ENCODE peak calls at places on chromosomes 7 and 10, in seven cellular contexts. W, D, T, L, X, S and F are unnamed samples.

GRCh38 chr7:77482015-77482414 is 55.1 kb upstream of the PTPN12 start:
- DNase-seq in L (no peak), W (no peak), S (peak; percentile 80), T (no peak), X (no peak), D (no peak), F (peak; percentile 37)

GRCh38 chr7:99143853-99144672 is at the start of gene SMURF1:
- DNase-seq in X (peak; percentile 78), S (peak; percentile 67), L (no peak), W (peak; percentile 77), D (peak; percentile 78), T (peak; percentile 81), F (peak; percentile 89)

GRCh38 chr7:7639847-7640220 is 718 bp upstream of the UMAD1 start:
- DNase-seq in D (no peak), S (peak; percentile 39), X (no peak), L (no peak), W (no peak), T (no peak), F (no peak)

GRCh38 chr10:48564466-48565150 is 40.3 kb downstream of the ARHGAP22 start:
- DNase-seq in D (no peak), L (no peak), S (no peak), X (no peak), W (no peak), T (no peak), F (no peak)

GRCh38 chr10:103278862-103279298 is 1.9 kb downstream of the INA start:
- DNase-seq in W (peak; percentile 25), X (peak; percentile 91), S (peak; percentile 51), T (peak; percentile 61), L (no peak), D (peak; percentile 57), F (peak; percentile 71)

GRCh38 chr10:11757452-11757819 is 15.3 kb downstream of the ECHDC3 start:
- DNase-seq in X (no peak), W (peak; percentile 64), T (peak; percentile 72), D (peak; percentile 25), L (no peak), S (peak; percentile 44), F (peak; percentile 94)

GRCh38 chr10:84265378-84265777 is 20.5 kb downstream of the RGR start:
- DNase-seq in X (no peak), L (no peak), D (no peak), S (no peak), T (no peak), W (no peak), F (no peak)

GRCh38 chr7:55898287-55898686 is 11.0 kb downstream of the ZNF713 start:
- DNase-seq in W (no peak), S (no peak), L (no peak), T (no peak), D (no peak), X (no peak), F (no peak)

GRCh38 chr10:69757553-69758309 is 44.0 kb upstream of the COL13A1 start:
- DNase-seq in X (no peak), D (peak; percentile 50), T (peak; percentile 86), W (peak; percentile 88), S (no peak), L (no peak), F (peak; percentile 79)

DNA sequence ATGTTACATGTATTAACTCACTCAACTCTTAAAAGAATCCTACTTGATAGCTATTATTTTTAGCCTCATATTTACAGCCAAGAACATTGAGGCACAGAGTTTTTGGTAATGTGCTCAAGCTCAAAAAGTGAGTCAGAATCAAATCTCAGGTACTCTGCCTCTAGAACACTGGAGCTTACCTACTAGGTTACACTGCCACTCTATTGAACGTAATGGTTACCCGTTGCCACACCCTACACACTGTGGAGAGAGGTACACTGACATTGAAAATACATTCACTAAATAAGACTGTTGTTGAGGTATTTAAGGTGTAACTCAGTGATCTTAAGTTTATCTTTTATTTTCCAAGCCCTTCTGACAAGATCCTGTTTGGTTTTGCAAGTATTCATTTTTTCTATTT is 17.9 kb downstream of the SLC26A3 start:
- DNase-seq in S (no peak), W (no peak), L (no peak), X (no peak), T (no peak), D (no peak), F (no peak)
- H3K4me1 ChIP-seq in S (no peaks in the 10 kb centered on the region), W (no peaks in the 10 kb centered on the region), L (no peaks in the 10 kb centered on the region), X (peaks cover 22% of the 10 kb centered on the region), T (no peaks in the 10 kb centered on the region), D (no peaks in the 10 kb centered on the region), F (no peaks in the 10 kb centered on the region)

GRCh38 chr7:137981175-137981574 is 20.7 kb downstream of the CREB3L2 start:
- DNase-seq in D (no peak), W (no peak), L (no peak), S (no peak), T (no peak), X (no peak), F (no peak)
- H3K4me1 ChIP-seq in D (peaks cover 35% of the 10 kb centered on the region), W (no peaks in the 10 kb centered on the region), L (peaks cover 7% of the 10 kb centered on the region), S (peaks cover 16% of the 10 kb centered on the region), T (peaks cover 27% of the 10 kb centered on the region), X (peaks cover 14% of the 10 kb centered on the region), F (peaks cover 14% of the 10 kb centered on the region)

GRCh38 chr7:83456413-83456812 is 192.5 kb downstream of the SEMA3E start:
- DNase-seq in X (no peak), W (no peak), T (no peak), D (no peak), S (no peak), L (no peak), F (no peak)
- H3K4me1 ChIP-seq in X (peaks cover 50% of the 10 kb centered on the region), W (no peaks in the 10 kb centered on the region), T (no peaks in the 10 kb centered on the region), D (no peaks in the 10 kb centered on the region), S (no peaks in the 10 kb centered on the region), L (no peaks in the 10 kb centered on the region), F (peaks cover 7% of the 10 kb centered on the region)

DNA sequence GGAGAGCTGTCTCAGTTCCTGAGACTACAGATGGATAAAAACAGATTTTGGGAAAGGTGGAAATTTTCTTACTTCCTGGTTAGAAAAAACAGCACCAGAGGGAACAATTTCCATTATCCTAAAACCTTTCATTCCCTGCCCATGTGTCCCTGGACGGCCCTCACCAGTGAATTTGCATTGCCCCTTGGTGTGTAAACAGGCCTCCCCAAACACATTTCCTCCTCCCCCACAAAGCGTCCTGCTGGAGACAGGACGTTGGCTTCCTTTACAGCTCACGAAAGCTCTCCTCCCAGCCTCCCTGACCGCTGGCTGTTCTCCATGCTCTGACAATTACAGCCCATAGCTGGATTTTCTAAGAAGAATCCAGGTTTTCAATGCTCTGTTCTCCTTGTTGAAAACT is 724.2 kb upstream of the CELF2 start:
- DNase-seq in L (no peak), D (no peak), T (peak; percentile 42), W (no peak), S (no peak), X (peak; percentile 62), F (peak; percentile 78)
- H3K4me1 ChIP-seq in L (no peaks in the 10 kb centered on the region), D (no peaks in the 10 kb centered on the region), T (no peaks in the 10 kb centered on the region), W (no peaks in the 10 kb centered on the region), S (no peaks in the 10 kb centered on the region), X (peaks cover 31% of the 10 kb centered on the region), F (peaks cover 5% of the 10 kb centered on the region)

GRCh38 chr10:82251222-82251977 is 376.4 kb downstream of the NRG3 start:
- DNase-seq in X (peak; percentile 17), L (no peak), T (no peak), S (no peak), D (no peak), W (no peak), F (no peak)
- H3K4me1 ChIP-seq in X (peaks cover 10% of the 10 kb centered on the region), L (no peaks in the 10 kb centered on the region), T (no peaks in the 10 kb centered on the region), S (no peaks in the 10 kb centered on the region), D (no peaks in the 10 kb centered on the region), W (peaks cover 2% of the 10 kb centered on the region), F (no peaks in the 10 kb centered on the region)

GRCh38 chr10:30818010-30818660 is 188.6 kb upstream of the LYZL2 start:
- DNase-seq in W (peak; percentile 30), T (peak; percentile 87), S (no peak), X (no peak), D (peak; percentile 76), L (no peak), F (peak; percentile 66)

GRCh38 chr10:30813872-30814471 is 184.4 kb upstream of the LYZL2 start:
- DNase-seq in T (no peak), S (no peak), X (no peak), D (no peak), W (no peak), L (no peak), F (no peak)

GRCh38 chr10:30816812-30817193 is 187.2 kb upstream of the LYZL2 start:
- DNase-seq in L (no peak), X (no peak), S (no peak), D (no peak), T (no peak), W (no peak), F (no peak)

GRCh38 chr10:30817541-30817940 is 188.0 kb upstream of the LYZL2 start:
- DNase-seq in W (no peak), D (no peak), S (no peak), L (no peak), X (no peak), T (no peak), F (no peak)

DNA sequence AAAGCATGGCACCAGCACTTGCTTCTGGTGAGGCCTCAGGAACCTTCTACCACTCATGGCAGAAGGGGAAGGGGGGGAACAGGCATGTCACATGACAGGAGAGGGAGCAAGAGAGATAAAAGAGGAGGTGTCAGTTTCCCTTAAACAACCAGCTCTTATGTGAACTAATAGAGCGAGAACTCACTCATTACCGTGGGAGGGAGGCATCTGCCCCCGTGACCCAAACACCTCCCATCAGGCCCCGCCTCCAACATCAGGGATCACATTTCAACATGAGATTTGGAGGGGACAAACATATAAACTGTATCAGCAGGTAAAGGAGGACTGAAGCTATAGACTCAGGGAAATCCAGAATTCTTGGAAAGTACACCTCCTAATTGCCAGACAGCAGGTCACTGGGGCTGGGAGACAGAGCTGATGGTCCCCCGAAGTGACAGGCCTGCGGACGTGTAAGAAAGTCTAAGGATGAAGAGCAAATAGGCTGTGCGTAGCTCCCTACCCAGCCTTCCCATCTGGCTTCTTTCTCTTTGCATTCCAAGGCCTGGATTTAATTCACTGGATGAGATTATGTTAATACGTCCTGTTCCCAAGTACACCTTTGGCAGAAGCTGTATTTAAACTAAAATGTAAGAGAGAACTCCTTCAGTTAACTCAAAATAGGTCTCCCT is 186.7 kb upstream of the LYZL2 start:
- DNase-seq in D (no peak), W (no peak), S (no peak), T (no peak), L (no peak), X (no peak), F (no peak)
- H3K4me1 ChIP-seq in D (peaks cover 27% of the 10 kb centered on the region), W (no peaks in the 10 kb centered on the region), S (no peaks in the 10 kb centered on the region), T (peaks cover 6% of the 10 kb centered on the region), L (no peaks in the 10 kb centered on the region), X (peaks cover 17% of the 10 kb centered on the region), F (peaks cover 47% of the 10 kb centered on the region)

GRCh38 chr10:110762849-110763211 is 108.9 kb upstream of the PDCD4 start:
- DNase-seq in X (no peak), T (peak; percentile 75), L (no peak), W (no peak), S (no peak), D (peak; percentile 48), F (peak; percentile 52)
- H3K4me1 ChIP-seq in X (peaks cover 4% of the 10 kb centered on the region), T (peaks cover 5% of the 10 kb centered on the region), L (no peaks in the 10 kb centered on the region), W (peaks cover 13% of the 10 kb centered on the region), S (no peaks in the 10 kb centered on the region), D (peaks cover 17% of the 10 kb centered on the region), F (peaks cover 34% of the 10 kb centered on the region)

GRCh38 chr10:124015991-124016390 is 77.4 kb downstream of the CHST15 start:
- DNase-seq in W (no peak), X (no peak), T (no peak), L (no peak), D (no peak), S (no peak), F (no peak)
- H3K4me1 ChIP-seq in W (no peaks in the 10 kb centered on the region), X (peaks cover 18% of the 10 kb centered on the region), T (no peaks in the 10 kb centered on the region), L (no peaks in the 10 kb centered on the region), D (no peaks in the 10 kb centered on the region), S (no peaks in the 10 kb centered on the region), F (no peaks in the 10 kb centered on the region)